ENCODE peak calls at places on chromosome 1, in nine cellular contexts. Q is SK-N-SH, G is stomach, N is suprapubic skin, Z is A549, U is K562, M is esophagus muscularis mucosa, W is transverse colon, F is tibial nerve. K is an unnamed sample.

GRCh38 chr1:92709738-92710137 is 75.2 kb downstream of the EVI5 start:
- DNase-seq in Q (no peak), G (no peak), N (no peak), Z (peak; percentile 23), U (peak; percentile 14), M (no peak), W (no peak), F (no peak), K (no peak)

GRCh38 chr1:153961421-153961820 is 1.9 kb downstream of the SLC39A1 start:
- DNase-seq in Q (no peak), G (no peak), N (no peak), Z (no peak), U (no peak), M (no peak), W (no peak), F (no peak), K (no peak)

GRCh38 chr1:155591770-155592169 is 18.2 kb upstream of the MSTO1 start:
- DNase-seq in Q (peak; percentile 50), G (no peak), N (no peak), Z (peak; percentile 74), U (peak; percentile 49), M (no peak), W (no peak), F (peak; percentile 54), K (no peak)

GRCh38 chr1:7177021-7177420 is 391.8 kb downstream of the CAMTA1 start:
- DNase-seq in Q (no peak), G (no peak), N (no peak), Z (peak; percentile 6), U (peak; percentile 22), M (peak; percentile 26), W (no peak), F (no peak), K (no peak)

GRCh38 chr1:109115685-109116084 is 1.8 kb downstream of the ELAPOR1 start:
- DNase-seq in Q (no peak), G (peak; percentile 17), N (no peak), Z (no peak), U (no peak), M (no peak), W (no peak), F (no peak), K (no peak)

GRCh38 chr1:185439727-185440415 is 122.8 kb upstream of the IVNS1ABP start:
- DNase-seq in Q (no peak), G (no peak), N (no peak), Z (peak; percentile 77), U (no peak), M (no peak), W (no peak), F (no peak), K (no peak)

GRCh38 chr1:58746182-58746581 is 37.7 kb downstream of the JUN start:
- DNase-seq in Q (no peak), G (no peak), N (no peak), Z (no peak), U (no peak), M (no peak), W (no peak), F (no peak), K (no peak)

GRCh38 chr1:220213381-220213983 is 58.8 kb downstream of the RAB3GAP2 start:
- DNase-seq in Q (no peak), G (no peak), N (no peak), Z (no peak), U (no peak), M (no peak), W (no peak), F (no peak), K (no peak)

GRCh38 chr1:11610629-11611180 is 43.5 kb downstream of the FBXO2 start:
- DNase-seq in Q (no peak), G (no peak), N (no peak), Z (no peak), U (no peak), M (no peak), W (no peak), F (no peak), K (no peak)

GRCh38 chr1:103945774-103946173 is 196.1 kb downstream of the AMY1C start:
- DNase-seq in Q (no peak), G (no peak), N (no peak), Z (no peak), U (no peak), M (no peak), W (no peak), F (no peak), K (no peak)

GRCh38 chr1:74005533-74005932 is 192.4 kb downstream of the LRRIQ3 start:
- DNase-seq in Q (no peak), G (no peak), N (no peak), Z (no peak), U (no peak), M (no peak), W (no peak), F (no peak), K (no peak)

GRCh38 chr1:33295450-33296081 is 25.3 kb downstream of the A3GALT2 start:
- DNase-seq in Q (peak; percentile 89), G (peak; percentile 93), N (peak; percentile 91), Z (peak; percentile 68), U (peak; percentile 89), M (peak; percentile 96), W (peak; percentile 91), F (peak; percentile 95), K (peak; percentile 78)

GRCh38 chr1:175221548-175222175 is 29.1 kb upstream of the KIAA0040 start:
- DNase-seq in Q (no peak), G (peak; percentile 67), N (no peak), Z (no peak), U (peak; percentile 27), M (peak; percentile 72), W (no peak), F (no peak), K (peak; percentile 19)

GRCh38 chr1:201759194-201759814 is 69.7 kb upstream of the IPO9 start:
- DNase-seq in Q (no peak), G (no peak), N (no peak), Z (no peak), U (no peak), M (no peak), W (no peak), F (no peak), K (no peak)

GRCh38 chr1:154883919-154884867 is 14.1 kb upstream of the KCNN3 start:
- DNase-seq in Q (no peak), G (peak; percentile 34), N (no peak), Z (no peak), U (peak; percentile 67), M (no peak), W (no peak), F (no peak), K (no peak)

GRCh38 chr1:48943393-48943792 is 166.7 kb upstream of the BEND5 start:
- DNase-seq in Q (no peak), G (no peak), N (no peak), Z (no peak), U (no peak), M (no peak), W (no peak), F (no peak), K (no peak)

GRCh38 chr1:225608014-225608796 is 44.7 kb downstream of the ENAH start:
- DNase-seq in Q (no peak), G (no peak), N (no peak), Z (no peak), U (no peak), M (no peak), W (no peak), F (no peak), K (no peak)
- H3K4me3 ChIP-seq in Q (no peak overlapping the region), G (no peak overlapping the region), N (no peak overlapping the region), Z (no peak overlapping the region), U (no peak overlapping the region), M (no peak overlapping the region), W (no peak overlapping the region), F (no peak overlapping the region), K (no peak overlapping the region)

GRCh38 chr1:61973100-61973837 is 221.4 kb upstream of the L1TD1 start:
- DNase-seq in Q (no peak), G (no peak), N (no peak), Z (no peak), U (no peak), M (no peak), W (no peak), F (no peak), K (no peak)
- TF ChIP-seq EP300 in Q (no peak), G (no peak), N (no peak), Z (no peak), U (no peak), M (no peak), W (no peak), F (no peak), K (no peak)

GRCh38 chr1:200737647-200738296 is 921 bp upstream of the CAMSAP2 start:
- DNase-seq in Q (no peak), G (no peak), N (no peak), Z (no peak), U (no peak), M (no peak), W (no peak), F (no peak), K (peak; percentile 29)
- H3K4me3 ChIP-seq in Q (peak overlapping the region; percentile 53), G (peak overlapping the region; percentile 81), N (peak overlapping the region; percentile 94), Z (peak overlapping the region; percentile 91), U (peak overlapping the region; percentile 69), M (peak overlapping the region; percentile 99), W (no peak overlapping the region), F (no peak overlapping the region), K (no peak overlapping the region)

GRCh38 chr1:24901791-24902470 is 28.1 kb downstream of the RUNX3 start:
- DNase-seq in Q (no peak), G (peak; percentile 23), N (peak; percentile 77), Z (no peak), U (no peak), M (no peak), W (peak; percentile 8), F (no peak), K (no peak)
- TF ChIP-seq EP300 in Q (no peak), G (no peak), N (no peak), Z (no peak), U (no peak), M (no peak), W (no peak), F (no peak), K (no peak)

DNA sequence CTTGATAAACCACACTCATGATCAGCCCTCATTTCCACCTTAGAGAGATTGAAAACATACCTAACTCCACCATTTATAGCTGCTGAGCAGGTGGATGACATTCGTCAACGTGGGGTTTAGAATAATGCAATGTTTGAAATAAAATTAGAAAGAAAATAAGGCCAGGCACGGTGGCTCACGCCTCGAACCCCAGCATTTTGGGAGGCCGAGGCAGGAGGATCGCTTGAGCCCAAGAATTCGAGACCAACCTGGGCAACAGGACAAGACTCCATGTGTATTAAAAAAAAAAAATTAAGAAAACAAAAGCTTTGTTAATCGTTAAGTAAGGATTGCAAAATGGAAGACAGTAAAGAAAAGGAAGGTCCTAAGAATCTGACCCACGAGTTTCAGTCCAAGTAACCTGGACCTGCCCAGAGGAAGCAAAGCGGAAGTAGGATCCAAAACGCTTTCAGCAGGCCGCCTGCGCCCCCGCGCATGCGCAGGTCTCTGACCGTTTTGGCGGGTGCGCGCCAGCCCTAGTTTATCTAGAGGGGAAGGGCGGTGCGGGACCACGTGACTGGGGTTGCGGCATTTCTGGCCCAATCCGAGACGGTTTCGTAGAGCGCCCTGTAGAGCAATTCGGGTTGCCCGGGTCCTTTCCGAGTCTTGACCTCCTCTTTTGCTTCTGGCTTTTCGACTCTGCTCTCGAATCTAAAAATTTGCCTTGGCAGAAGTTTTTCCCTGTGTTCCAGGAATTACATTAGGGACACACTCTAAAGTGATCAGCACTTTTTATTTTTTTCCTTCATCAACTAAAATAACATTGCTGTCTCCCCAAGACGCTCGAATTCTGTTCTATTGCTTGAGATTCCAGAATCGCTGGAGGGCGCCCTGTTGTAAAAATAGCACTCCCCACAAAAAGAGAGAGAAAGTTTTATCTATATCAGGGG is 22.5 kb downstream of the ANP32E start:
- DNase-seq in Q (peak; percentile 93), G (peak; percentile 94), N (peak; percentile 98), Z (peak; percentile 98), U (no peak), M (peak; percentile 99), W (peak; percentile 95), F (peak; percentile 90), K (peak; percentile 95)
- H3K4me3 ChIP-seq in Q (peak overlapping the region; percentile 51), G (peak overlapping the region; percentile 49), N (peak overlapping the region; percentile 50), Z (peak overlapping the region; percentile 42), U (no peak overlapping the region), M (peak overlapping the region; percentile 52), W (peak overlapping the region; percentile 18), F (peak overlapping the region; percentile 30), K (peak overlapping the region; percentile 50)

GRCh38 chr1:66626261-66626660 is 92.3 kb downstream of the SGIP1 start:
- DNase-seq in Q (no peak), G (no peak), N (no peak), Z (no peak), U (no peak), M (no peak), W (no peak), F (no peak), K (no peak)
- TF ChIP-seq EP300 in Q (peak; percentile 67), G (no peak), N (no peak), Z (no peak), U (no peak), M (no peak), W (no peak), F (no peak), K (no peak)

K was measured in ovary.